ENCODE peak calls at places on chromosomes 7 and 10, in four cellular contexts. G, C, T and K are unnamed samples.

GRCh38 chr7:44986218-44987053 is 7.6 kb upstream of the MYO1G start:
- DNase-seq in G (peak; percentile 98), C (peak; percentile 94), T (peak; percentile 95), K (peak; percentile 95)

GRCh38 chr10:122939819-122940543 is 14.0 kb downstream of the C10orf88 start:
- DNase-seq in C (no peak), G (no peak), T (no peak), K (peak; percentile 91)

GRCh38 chr7:29881724-29882123 is 75.4 kb downstream of the WIPF3 start:
- DNase-seq in C (peak; percentile 54), G (no peak), T (no peak), K (no peak)

GRCh38 chr10:78335691-78336401 is 302.2 kb downstream of the RPS24 start:
- DNase-seq in T (peak; percentile 35), G (peak; percentile 37), C (no peak), K (peak; percentile 94)

GRCh38 chr7:156969972-156970420 is 20.5 kb downstream of the NOM1 start:
- DNase-seq in G (no peak), T (no peak), C (no peak), K (peak; percentile 9)

GRCh38 chr10:129192344-129193128 is 274.5 kb upstream of the MGMT start:
- DNase-seq in G (no peak), C (peak; percentile 78), T (no peak), K (no peak)

GRCh38 chr10:131930150-131930549 is 29.3 kb downstream of the PPP2R2D start:
- DNase-seq in C (no peak), G (no peak), T (no peak), K (no peak)

GRCh38 chr7:90579181-90579688 is 16.9 kb upstream of the CDK14 start:
- DNase-seq in C (no peak), T (no peak), G (no peak), K (peak; percentile 81)

GRCh38 chr7:82805527-82805960 is 357.1 kb downstream of the PCLO start:
- DNase-seq in G (no peak), T (no peak), C (no peak), K (peak; percentile 95)

GRCh38 chr7:121172484-121172883 is 156.3 kb upstream of the WNT16 start:
- DNase-seq in C (no peak), G (no peak), T (no peak), K (no peak)

GRCh38 chr7:103540338-103540737 is 94.3 kb upstream of the SLC26A5 start:
- DNase-seq in C (no peak), G (no peak), T (no peak), K (no peak)

GRCh38 chr10:18822156-18822555 is 162.9 kb downstream of the ARL5B start:
- DNase-seq in C (peak; percentile 30), T (no peak), G (no peak), K (peak; percentile 43)

GRCh38 chr7:143351060-143351459 is 11.5 kb downstream of the FAM131B start:
- DNase-seq in T (no peak), G (no peak), C (no peak), K (no peak)

GRCh38 chr10:116109481-116109880 is 163.5 kb downstream of the GFRA1 start:
- DNase-seq in G (no peak), T (no peak), C (no peak), K (no peak)

GRCh38 chr10:71434760-71435394 is 38.2 kb downstream of the CDH23 start:
- DNase-seq in C (no peak), T (no peak), G (no peak), K (no peak)

GRCh38 chr7:82655965-82656364 is 212.4 kb upstream of the CACNA2D1 start:
- DNase-seq in C (no peak), T (no peak), G (no peak), K (no peak)

GRCh38 chr7:155861480-155861868 is 49.2 kb upstream of the SHH start:
- DNase-seq in C (no peak), G (no peak), T (no peak), K (no peak)

GRCh38 chr10:118754132-118754555 is 626 bp downstream of the CACUL1 start:
- DNase-seq in C (peak; percentile 65), T (peak; percentile 51), G (peak; percentile 73), K (no peak)

GRCh38 chr7:48173983-48174382 is 2.7 kb downstream of the ABCA13 start:
- DNase-seq in C (no peak), G (no peak), T (no peak), K (peak; percentile 30)

GRCh38 chr10:36538945-36539586 is 586.3 kb upstream of the ANKRD30A start:
- DNase-seq in T (no peak), C (no peak), G (no peak), K (peak; percentile 87)

GRCh38 chr7:66899552-66900280 is 21.3 kb upstream of the TMEM248 start:
- DNase-seq in G (no peak), T (no peak), C (no peak), K (no peak)

GRCh38 chr7:139866047-139866837 is 37.2 kb downstream of the TBXAS1 start:
- DNase-seq in C (no peak), T (no peak), G (no peak), K (no peak)

GRCh38 chr10:100945754-100946153 is 23.6 kb upstream of the SEMA4G start:
- DNase-seq in G (no peak), T (no peak), C (no peak), K (no peak)

GRCh38 chr7:116249969-116250553 is 39.7 kb downstream of the TES start:
- DNase-seq in T (no peak), C (no peak), G (no peak), K (peak; percentile 58)

GRCh38 chr10:64518456-64518855 is 997.3 kb downstream of the REEP3 start:
- DNase-seq in T (no peak), C (no peak), G (no peak), K (no peak)

GRCh38 chr7:73966941-73967831 is 60.8 kb upstream of the ELN start:
- DNase-seq in T (no peak), C (no peak), G (no peak), K (no peak)

GRCh38 chr7:128954830-128955797 is 17.4 kb downstream of the IRF5 start:
- DNase-seq in G (no peak), C (no peak), T (no peak), K (peak; percentile 80)

GRCh38 chr7:95396136-95397032 is at the start of gene PON3:
- DNase-seq in G (peak; percentile 76), C (peak; percentile 66), T (peak; percentile 77), K (no peak)

GRCh38 chr10:71848325-71849277 is 2.5 kb downstream of the PSAP start:
- DNase-seq in G (no peak), T (no peak), C (no peak), K (peak; percentile 51)

GRCh38 chr10:114631678-114632417 is 26.2 kb downstream of the ABLIM1 start:
- DNase-seq in C (peak; percentile 49), G (peak; percentile 76), T (peak; percentile 74), K (no peak)

GRCh38 chr10:80201592-80202256 is 3.6 kb downstream of the ANXA11 start:
- DNase-seq in T (no peak), G (no peak), C (no peak), K (no peak)

GRCh38 chr7:30927040-30927439 is 15.4 kb downstream of the AQP1 start:
- DNase-seq in C (peak; percentile 2), G (no peak), T (no peak), K (no peak)

GRCh38 chr7:50531401-50531906 is 33.8 kb downstream of the DDC start:
- DNase-seq in G (no peak), T (no peak), C (no peak), K (peak; percentile 21)

GRCh38 chr7:37960483-37960882 is 40.0 kb downstream of the EPDR1 start:
- DNase-seq in C (no peak), T (no peak), G (no peak), K (no peak)

GRCh38 chr10:72096115-72097000 is 8.0 kb upstream of the SPOCK2 start:
- DNase-seq in G (no peak), T (peak; percentile 39), C (peak; percentile 70), K (peak; percentile 71)

GRCh38 chr7:64887756-64888508 is 15.1 kb upstream of the ZNF273 start:
- DNase-seq in T (peak; percentile 51), G (no peak), C (peak; percentile 70), K (no peak)

DNA sequence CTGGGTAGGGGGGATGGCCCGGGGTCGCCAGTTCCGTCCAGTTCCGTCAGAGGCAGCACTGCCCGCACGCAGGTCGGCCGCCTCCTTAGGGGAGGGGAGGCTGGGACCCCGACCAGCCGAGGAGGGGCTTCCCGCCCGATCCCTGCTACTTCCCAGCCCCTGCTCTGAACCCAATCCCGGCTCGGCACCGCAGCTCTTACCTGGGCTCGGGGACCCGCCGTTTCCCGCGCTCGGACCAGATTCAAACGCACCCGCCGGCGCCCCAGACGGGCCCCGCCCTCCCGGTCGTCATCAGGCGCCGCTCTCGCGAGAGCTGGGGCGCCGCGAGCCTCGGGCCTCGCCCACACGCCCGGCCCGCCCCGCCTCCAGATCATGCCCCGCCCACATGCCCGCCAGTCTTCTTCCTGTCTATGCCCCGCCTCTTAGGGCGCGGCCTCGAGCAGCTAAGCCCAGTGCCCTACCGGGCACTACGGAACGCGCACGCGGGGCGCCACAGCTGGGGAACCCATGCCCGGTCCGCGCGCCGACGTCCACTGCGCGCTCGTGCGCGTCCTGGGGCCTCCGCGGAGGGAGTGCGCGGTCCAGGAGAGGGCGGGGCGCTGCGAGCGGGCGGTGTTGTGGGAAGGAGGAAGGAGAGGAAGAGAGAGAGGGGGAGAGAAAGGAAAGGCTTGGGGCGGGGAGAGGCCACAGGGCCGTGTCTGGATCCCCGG is at the start of gene NCAPG2:
- DNase-seq in C (peak; percentile 98), T (peak; percentile 100), G (peak; percentile 99), K (peak; percentile 98)
- TF ChIP-seq POLR2A in C (peak; percentile 86), T (peak; percentile 93), G (peak; percentile 82), K (no peak)

GRCh38 chr10:43648083-43648391 is 644 bp downstream of the ZNF32 start:
- DNase-seq in G (no peak), T (no peak), C (no peak), K (no peak)

GRCh38 chr10:43649149-43649523 is 455 bp upstream of the ZNF32 start:
- DNase-seq in G (no peak), T (no peak), C (no peak), K (no peak)

GRCh38 chr10:43645866-43646265 is 2.8 kb downstream of the ZNF32 start:
- DNase-seq in T (no peak), C (no peak), G (no peak), K (no peak)

GRCh38 chr10:43647576-43647975 is 1.1 kb downstream of the ZNF32 start:
- DNase-seq in T (no peak), G (no peak), C (no peak), K (no peak)

GRCh38 chr10:43648392-43649148 is at the start of gene ZNF32:
- DNase-seq in G (peak; percentile 89), C (peak; percentile 91), T (peak; percentile 89), K (peak; percentile 83)
- TF ChIP-seq POLR2A in G (peak; percentile 32), C (no peak), T (peak; percentile 62), K (no peak)

GRCh38 chr7:132930881-132931280 is 151.0 kb downstream of the CHCHD3 start:
- DNase-seq in G (no peak), C (peak; percentile 25), T (no peak), K (peak; percentile 3)
- TF ChIP-seq POLR2A in G (no peak), C (no peak), T (no peak), K (no peak)

GRCh38 chr10:73965890-73966768 is 31.8 kb upstream of the VCL start:
- DNase-seq in T (peak; percentile 37), G (peak; percentile 70), C (peak; percentile 64), K (peak; percentile 99)
- TF ChIP-seq POLR2A in T (no peak), G (no peak), C (no peak), K (no peak)

GRCh38 chr7:129959480-129960332 is 6.9 kb upstream of the UBE2H start:
- DNase-seq in C (no peak), G (peak; percentile 34), T (no peak), K (no peak)

GRCh38 chr7:129952653-129953560 is at the start of gene UBE2H:
- DNase-seq in G (peak; percentile 95), T (peak; percentile 93), C (peak; percentile 96), K (peak; percentile 90)

GRCh38 chr7:129955993-129956543 is 3.3 kb upstream of the UBE2H start:
- DNase-seq in T (no peak), C (no peak), G (no peak), K (no peak)

GRCh38 chr7:129958643-129959479 is 6.1 kb upstream of the UBE2H start:
- DNase-seq in T (peak; percentile 81), G (peak; percentile 80), C (peak; percentile 44), K (peak; percentile 91)
- TF ChIP-seq POLR2A in T (no peak), G (no peak), C (no peak), K (no peak)